ENCODE peak calls at places on chromosomes 11 and 22, in ten cellular contexts. D is epithelial cell of esophagus, T is omental fat pad, Z is WTC11, O is HL-60, V is OCI-LY7, K is heart right ventricle, Y is GM12865, E is neural crest cell, U is fibroblast of pulmonary artery. A is an unnamed sample.

GRCh38 chr11:1303196-1303821 is 6.1 kb downstream of the TOLLIP start:
- DNase-seq in D (peak; percentile 85), T (no peak), Z (peak; percentile 68), O (peak; percentile 22), V (no peak), K (peak; percentile 10), Y (no peak), E (peak; percentile 28), U (no peak), A (peak; percentile 88)

GRCh38 chr22:49353185-49353584 is 474.5 kb downstream of the BRD1 start:
- DNase-seq in D (no peak), T (no peak), Z (peak; percentile 0), O (no peak), V (no peak), K (no peak), Y (no peak), E (no peak), U (no peak), A (no peak)

GRCh38 chr11:116282481-116282880 is 490.3 kb downstream of the BUD13 start:
- DNase-seq in D (no peak), T (no peak), Z (no peak), O (no peak), V (no peak), K (no peak), Y (no peak), E (no peak), U (no peak), A (no peak)

GRCh38 chr11:81658722-81659121 is 1074.9 kb downstream of the FAM181B start:
- DNase-seq in D (peak; percentile 62), T (no peak), Z (peak; percentile 31), O (peak; percentile 16), V (peak; percentile 44), K (no peak), Y (peak; percentile 49), E (no peak), U (peak; percentile 16), A (peak; percentile 10)

GRCh38 chr11:118401880-118402590 is 629 bp downstream of the ATP5MG start:
- DNase-seq in D (peak; percentile 74), T (no peak), Z (no peak), O (no peak), V (no peak), K (no peak), Y (no peak), E (no peak), U (peak; percentile 88), A (no peak)

GRCh38 chr11:16359369-16359768 is 3.0 kb upstream of the SOX6 start:
- DNase-seq in D (no peak), T (no peak), Z (no peak), O (no peak), V (no peak), K (no peak), Y (no peak), E (no peak), U (no peak), A (no peak)

GRCh38 chr22:42269407-42270177 is 861 bp downstream of the TCF20 start:
- DNase-seq in D (peak; percentile 78), T (no peak), Z (peak; percentile 80), O (peak; percentile 51), V (peak; percentile 82), K (peak; percentile 51), Y (peak; percentile 83), E (peak; percentile 40), U (peak; percentile 14), A (no peak)

GRCh38 chr11:76597533-76598425 is 72.8 kb downstream of the LRRC32 start:
- DNase-seq in D (no peak), T (no peak), Z (no peak), O (no peak), V (no peak), K (no peak), Y (no peak), E (no peak), U (no peak), A (no peak)

GRCh38 chr22:24543068-24543675 is 11.8 kb downstream of the GUCD1 start:
- DNase-seq in D (no peak), T (no peak), Z (no peak), O (no peak), V (no peak), K (no peak), Y (no peak), E (no peak), U (no peak), A (no peak)

GRCh38 chr22:30855677-30856518 is 112.7 kb downstream of the MORC2 start:
- DNase-seq in D (no peak), T (no peak), Z (no peak), O (no peak), V (no peak), K (no peak), Y (no peak), E (no peak), U (no peak), A (no peak)

GRCh38 chr11:75777461-75778110 is 9.0 kb downstream of the DGAT2 start:
- DNase-seq in D (no peak), T (no peak), Z (no peak), O (peak; percentile 74), V (no peak), K (no peak), Y (no peak), E (no peak), U (peak; percentile 8), A (no peak)

GRCh38 chr11:29328961-29329441 is 687.8 kb downstream of the KCNA4 start:
- DNase-seq in D (peak; percentile 95), T (no peak), Z (no peak), O (no peak), V (peak; percentile 19), K (no peak), Y (peak; percentile 35), E (no peak), U (peak; percentile 85), A (no peak)

GRCh38 chr22:25892678-25893077 is 150.7 kb downstream of the MYO18B start:
- DNase-seq in D (no peak), T (no peak), Z (no peak), O (no peak), V (no peak), K (no peak), Y (no peak), E (no peak), U (no peak), A (no peak)
- TF ChIP-seq CTCF in D (no peak), T (no peak), Z (no peak), O (no peak), V (peak; percentile 23), K (no peak), Y (no peak), E (no peak), U (no peak), A (no peak)

DNA sequence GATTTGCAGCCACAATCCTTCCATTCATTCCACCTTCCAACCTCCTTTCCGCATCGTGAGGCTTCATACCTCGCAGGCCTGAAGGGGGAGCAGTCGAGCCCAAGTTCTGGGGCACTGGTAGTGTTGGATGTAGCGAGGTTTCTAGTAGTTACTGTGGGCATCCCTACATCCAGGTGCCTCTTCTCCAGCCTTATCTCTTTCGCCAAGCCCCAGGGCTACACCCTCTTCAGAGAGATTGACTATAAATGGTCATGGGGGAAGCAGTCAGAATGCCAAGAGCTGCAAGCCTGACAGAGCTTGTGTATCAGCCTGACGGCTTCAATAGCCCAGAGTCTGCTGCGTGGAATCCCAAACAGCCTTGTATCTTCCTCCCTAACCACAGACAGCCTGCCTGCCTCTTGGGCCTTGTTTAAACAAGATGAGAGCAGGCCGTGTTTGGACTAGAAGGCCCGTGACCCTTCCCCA is 28.9 kb downstream of the CLMP start:
- DNase-seq in D (peak; percentile 67), T (peak; percentile 44), Z (peak; percentile 80), O (no peak), V (peak; percentile 4), K (peak; percentile 32), Y (peak; percentile 16), E (peak; percentile 47), U (peak; percentile 87), A (no peak)
- TF ChIP-seq CTCF in D (peak; percentile 85), T (no peak), Z (peak; percentile 59), O (peak; percentile 45), V (peak; percentile 74), K (peak; percentile 41), Y (peak; percentile 62), E (peak; percentile 58), U (peak; percentile 83), A (peak; percentile 25)

DNA sequence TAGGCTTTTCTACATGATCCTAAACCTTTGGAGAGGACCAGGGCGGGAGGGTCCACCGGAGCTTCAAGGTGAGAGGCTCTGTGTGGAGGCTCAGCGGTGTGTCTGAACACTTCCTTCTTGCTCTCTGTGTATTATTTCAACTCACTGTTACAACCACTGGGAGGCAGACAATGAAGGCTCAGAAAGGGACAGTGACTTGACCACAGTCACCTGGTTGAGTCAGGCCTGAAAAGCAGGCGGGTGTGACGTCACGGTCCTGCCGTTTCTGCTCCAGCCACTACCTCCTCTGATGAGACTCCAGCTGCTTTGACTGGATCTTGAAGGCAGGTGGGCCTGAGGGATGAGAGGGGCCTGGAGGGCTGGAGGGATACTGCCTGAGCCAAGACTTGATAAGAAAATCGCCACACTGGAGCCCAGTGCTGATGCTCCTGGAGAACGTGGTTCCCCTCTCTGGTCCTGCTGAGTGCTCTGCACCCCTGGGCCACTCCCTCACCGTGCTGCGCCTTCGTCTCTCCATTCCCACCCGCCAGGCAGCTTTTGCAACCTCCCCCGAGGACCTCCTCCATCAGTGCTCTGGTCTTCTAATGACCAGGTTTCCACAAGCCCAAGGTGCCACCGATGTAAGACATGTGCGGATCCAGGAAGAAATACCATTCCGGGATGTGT is 27.9 kb downstream of the KCNC1 start:
- DNase-seq in D (peak; percentile 28), T (no peak), Z (no peak), O (peak; percentile 16), V (peak; percentile 22), K (no peak), Y (peak; percentile 55), E (no peak), U (no peak), A (no peak)
- TF ChIP-seq CTCF in D (no peak), T (no peak), Z (no peak), O (no peak), V (peak; percentile 21), K (no peak), Y (no peak), E (no peak), U (no peak), A (peak; percentile 20)

GRCh38 chr11:82858133-82858532 is 42.1 kb downstream of the PRCP start:
- DNase-seq in D (no peak), T (no peak), Z (no peak), O (no peak), V (no peak), K (no peak), Y (no peak), E (no peak), U (no peak), A (no peak)
- TF ChIP-seq CTCF in D (no peak), T (no peak), Z (no peak), O (no peak), V (no peak), K (no peak), Y (no peak), E (no peak), U (no peak), A (no peak)

A was measured in LNCaP clone FGC.